ENCODE peak calls at places on chromosome 3, in ten cellular contexts. L is T1000; O is GM12865; T is mucosa of descending colon; E is tibial nerve; I is HuH-7; M is fibroblast of the aortic adventitia; V is fibroblast of pulmonary artery; R is neural crest cell; U is activated T-cell treated with anti-CD3 and anti-CD28 coated beads, Interleukin-2, amount 50 U/mL, for 72 hours. K is an unnamed sample.
A peak's percentile ranks its signal among the peaks of the same experiment; 100 is the strongest.

GRCh38 chr3:143045639-143046038 is 44.3 kb downstream of the U2SURP start:
- DNase-seq in V (no peak), I (no peak), L (no peak), O (no peak), E (no peak), U (no peak), R (no peak), M (peak; percentile 33), T (no peak), K (no peak)

GRCh38 chr3:133466531-133467386 is 66.9 kb downstream of the BFSP2 start:
- DNase-seq in E (no peak), V (no peak), I (no peak), U (no peak), M (no peak), T (no peak), L (no peak), R (no peak), O (peak; percentile 79), K (no peak)

GRCh38 chr3:186787642-186788481 is 4.5 kb downstream of the EIF4A2 start:
- DNase-seq in M (peak; percentile 8), I (no peak), R (no peak), L (no peak), V (peak; percentile 8), U (no peak), E (no peak), T (no peak), O (peak; percentile 21), K (no peak)

GRCh38 chr3:71658131-71658530 is 67.1 kb downstream of the EIF4E3 start:
- DNase-seq in R (no peak), U (no peak), T (peak; percentile 42), L (peak; percentile 14), E (peak; percentile 61), M (peak; percentile 51), I (no peak), V (peak; percentile 56), O (no peak), K (no peak)

GRCh38 chr3:65385805-65386204 is 652.9 kb downstream of the MAGI1 start:
- DNase-seq in V (no peak), U (no peak), M (no peak), L (no peak), T (no peak), E (no peak), I (no peak), O (no peak), R (no peak), K (no peak)

GRCh38 chr3:60013241-60013640 is 963.4 kb upstream of the CFAP20DC start:
- DNase-seq in M (no peak), T (no peak), R (no peak), E (no peak), V (no peak), O (no peak), U (no peak), L (no peak), I (no peak), K (no peak)

GRCh38 chr3:157865449-157865862 is 240.8 kb downstream of the SHOX2 start:
- DNase-seq in L (no peak), I (peak; percentile 31), R (peak; percentile 22), U (peak; percentile 69), M (no peak), T (peak; percentile 76), E (no peak), O (peak; percentile 72), V (peak; percentile 8), K (no peak)

GRCh38 chr3:113535898-113536297 is 3.5 kb downstream of the SIDT1 start:
- DNase-seq in L (no peak), O (peak; percentile 25), M (no peak), R (no peak), V (no peak), E (no peak), I (peak; percentile 49), U (no peak), T (no peak), K (no peak)

GRCh38 chr3:170700054-170700404 is 114.2 kb upstream of the SLC7A14 start:
- DNase-seq in L (no peak), T (no peak), U (no peak), V (no peak), I (no peak), O (no peak), E (no peak), R (no peak), M (no peak), K (no peak)

GRCh38 chr3:16364323-16364722 is 99.3 kb downstream of the OXNAD1 start:
- DNase-seq in U (no peak), T (no peak), E (no peak), V (no peak), M (no peak), R (no peak), O (no peak), I (no peak), L (no peak), K (no peak)

GRCh38 chr3:113265281-113265680 is 53.9 kb downstream of the BOC start:
- DNase-seq in I (no peak), E (no peak), L (no peak), M (no peak), O (no peak), U (no peak), T (no peak), R (no peak), V (no peak), K (no peak)

GRCh38 chr3:38004415-38005075 is 14.0 kb downstream of the VILL start:
- DNase-seq in I (peak; percentile 97), U (peak; percentile 47), R (peak; percentile 68), T (peak; percentile 91), M (peak; percentile 66), L (peak; percentile 32), O (peak; percentile 56), E (peak; percentile 94), V (peak; percentile 72), K (no peak)

GRCh38 chr3:126342991-126343661 is 14.1 kb downstream of the KLF15 start:
- DNase-seq in I (no peak), E (no peak), O (no peak), R (peak; percentile 26), T (peak; percentile 7), V (peak; percentile 11), U (no peak), L (no peak), M (peak; percentile 17), K (no peak)

GRCh38 chr3:48561045-48561736 is 2.4 kb downstream of the UCN2 start:
- DNase-seq in I (no peak), E (no peak), R (peak; percentile 62), T (peak; percentile 61), V (peak; percentile 47), U (no peak), O (no peak), M (peak; percentile 35), L (peak; percentile 41), K (no peak)

GRCh38 chr3:6105187-6105586 is 755.7 kb upstream of the GRM7 start:
- DNase-seq in M (no peak), L (no peak), V (no peak), U (no peak), O (no peak), R (no peak), E (no peak), T (no peak), I (no peak), K (no peak)

GRCh38 chr3:12175844-12176453 is 17.2 kb upstream of the TIMP4 start:
- DNase-seq in T (peak; percentile 76), O (peak; percentile 54), M (peak; percentile 67), R (peak; percentile 62), L (no peak), V (peak; percentile 81), E (peak; percentile 82), I (peak; percentile 88), U (peak; percentile 56), K (no peak)

GRCh38 chr3:101850327-101851048 is 1.2 kb downstream of the NFKBIZ start:
- DNase-seq in V (peak; percentile 79), U (peak; percentile 78), L (no peak), O (peak; percentile 83), T (no peak), E (no peak), R (no peak), M (peak; percentile 86), I (no peak), K (no peak)

GRCh38 chr3:56878046-56878445 is 76.3 kb upstream of the ARHGEF3 start:
- DNase-seq in M (peak; percentile 23), L (no peak), R (no peak), U (peak; percentile 67), O (no peak), V (peak; percentile 79), E (no peak), T (no peak), I (no peak), K (no peak)

GRCh38 chr3:125602752-125603649 is 7.7 kb upstream of the OSBPL11 start:
- DNase-seq in U (no peak), M (peak; percentile 94), O (no peak), L (no peak), V (peak; percentile 90), E (no peak), T (no peak), R (peak; percentile 20), I (no peak), K (peak; percentile 74)

GRCh38 chr3:36891651-36892268 is 53.1 kb downstream of the TRANK1 start:
- DNase-seq in L (no peak), U (no peak), I (no peak), T (no peak), O (peak; percentile 77), E (no peak), V (no peak), R (no peak), M (no peak), K (no peak)

GRCh38 chr3:72492240-72492639 is 356.0 kb downstream of the SHQ1 start:
- DNase-seq in U (no peak), E (peak; percentile 75), I (no peak), M (peak; percentile 97), V (peak; percentile 89), R (no peak), L (peak; percentile 85), T (peak; percentile 39), O (no peak), K (peak; percentile 89)

GRCh38 chr3:79488407-79488806 is 279.4 kb downstream of the ROBO1 start:
- DNase-seq in L (no peak), I (no peak), E (no peak), O (no peak), V (no peak), U (no peak), R (no peak), M (no peak), T (no peak), K (no peak)

GRCh38 chr3:159855599-159856495 is 132.8 kb upstream of the IL12A start:
- DNase-seq in E (no peak), T (no peak), I (no peak), L (no peak), O (no peak), R (no peak), U (no peak), M (no peak), V (no peak), K (no peak)

GRCh38 chr3:4067893-4068292 is 235.3 kb upstream of the SETMAR start:
- DNase-seq in E (no peak), V (no peak), R (no peak), T (no peak), I (no peak), M (no peak), L (no peak), O (no peak), U (no peak), K (no peak)

GRCh38 chr3:53591646-53592045 is 97.2 kb downstream of the CACNA1D start:
- DNase-seq in T (no peak), M (no peak), V (no peak), I (no peak), E (no peak), R (no peak), L (no peak), U (no peak), O (no peak), K (no peak)

GRCh38 chr3:169289303-169289702 is 374.2 kb downstream of the MECOM start:
- DNase-seq in U (no peak), E (no peak), L (no peak), R (no peak), V (no peak), I (no peak), O (no peak), M (no peak), T (no peak), K (no peak)

GRCh38 chr3:38143511-38143910 is 5.0 kb downstream of the MYD88 start:
- DNase-seq in U (no peak), I (no peak), M (no peak), V (no peak), O (no peak), E (no peak), T (no peak), L (no peak), R (no peak), K (no peak)

GRCh38 chr3:42071720-42072582 is 19.2 kb upstream of the TRAK1 start:
- DNase-seq in M (peak; percentile 79), V (peak; percentile 90), L (peak; percentile 72), I (no peak), O (peak; percentile 84), T (peak; percentile 70), E (peak; percentile 32), U (no peak), R (no peak), K (no peak)